ENCODE peak calls at places on chromosomes 1 and 21, in seven cellular contexts. G is K562, O is HCT116, E is H1, B is SK-N-SH, H is GM12878, T is HepG2. V is an unnamed sample.
A peak's percentile ranks its signal among the peaks of the same experiment; 100 is the strongest.

GRCh38 chr1:66302810-66303209 is 231.1 kb upstream of the SGIP1 start:
- DNase-seq in O (no peak), G (no peak), E (no peak), B (no peak), H (no peak), T (no peak), V (no peak)

GRCh38 chr1:206479164-206480125 is 9.2 kb downstream of the IKBKE start:
- DNase-seq in H (no peak), B (peak; percentile 89), T (peak; percentile 58), G (peak; percentile 87), E (peak; percentile 81), O (no peak), V (peak; percentile 82)

GRCh38 chr1:10899490-10900264 is 103.2 kb upstream of the CASZ1 start:
- DNase-seq in H (no peak), G (no peak), B (no peak), E (no peak), T (no peak), O (no peak), V (no peak)

GRCh38 chr1:160082487-160082886 is 1.1 kb downstream of the KCNJ9 start:
- DNase-seq in O (no peak), E (no peak), G (no peak), H (no peak), T (no peak), B (no peak), V (no peak)

GRCh38 chr1:7609311-7609994 is 161.6 kb upstream of the VAMP3 start:
- DNase-seq in G (no peak), B (no peak), E (no peak), T (no peak), H (no peak), O (no peak), V (no peak)

GRCh38 chr1:229373395-229373794 is 30.5 kb upstream of the CCSAP start:
- DNase-seq in H (no peak), G (no peak), T (no peak), B (no peak), E (peak; percentile 20), O (no peak), V (no peak)

GRCh38 chr1:154419620-154420020 is 14.5 kb downstream of the IL6R start:
- DNase-seq in T (peak; percentile 83), H (no peak), B (no peak), G (no peak), E (no peak), O (no peak), V (peak; percentile 59)

GRCh38 chr1:164794310-164794709 is 235.3 kb downstream of the PBX1 start:
- DNase-seq in G (no peak), E (no peak), H (no peak), T (no peak), B (no peak), O (no peak), V (no peak)

GRCh38 chr1:231929311-231929710 is 302.7 kb downstream of the DISC1 start:
- DNase-seq in H (no peak), T (no peak), O (no peak), E (no peak), G (no peak), B (no peak), V (no peak)

GRCh38 chr1:9249534-9250335 is 15.2 kb downstream of the H6PD start:
- DNase-seq in B (peak; percentile 76), H (no peak), E (peak; percentile 87), G (peak; percentile 63), T (peak; percentile 79), O (no peak), V (peak; percentile 23)

GRCh38 chr1:47179023-47179987 is 10.5 kb downstream of the PDZK1IP1 start:
- DNase-seq in T (peak; percentile 89), G (peak; percentile 85), O (peak; percentile 89), B (peak; percentile 84), E (peak; percentile 93), H (peak; percentile 60), V (peak; percentile 53)

DNA sequence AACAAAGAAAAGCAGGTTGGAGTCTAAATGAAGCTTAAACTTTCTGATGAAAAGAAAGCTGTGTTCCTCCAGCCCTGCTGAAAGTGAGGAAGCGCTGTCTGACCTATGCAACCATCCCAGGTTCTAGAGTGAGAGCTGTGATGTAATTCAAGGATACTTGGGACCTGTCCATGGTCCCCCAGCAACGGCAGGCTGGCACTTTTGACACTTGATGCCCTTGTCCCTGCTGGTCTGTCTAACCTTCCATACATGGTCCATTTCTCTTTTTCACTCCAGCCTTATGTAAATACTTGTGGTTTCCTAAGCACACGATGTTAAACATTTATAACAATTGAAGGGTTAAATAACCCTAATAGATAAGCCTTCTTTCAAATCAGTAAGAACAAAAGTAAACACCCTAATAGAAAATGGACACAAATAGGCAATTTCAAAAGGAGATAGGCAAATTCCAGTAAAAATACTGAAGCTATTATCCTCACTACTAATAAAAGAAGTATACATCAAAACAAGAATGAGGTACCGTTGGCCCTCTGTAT is 17.7 kb upstream of the KDM4A start:
- DNase-seq in T (peak; percentile 44), H (no peak), E (no peak), G (peak; percentile 14), O (no peak), B (no peak), V (no peak)
- TF ChIP-seq JUND in T (no peak), H (no peak), E (no peak), G (no peak), O (no peak), B (no peak), V (no peak)

GRCh38 chr1:224302947-224303346 is 27.0 kb downstream of the NVL start:
- DNase-seq in B (no peak), H (no peak), G (no peak), O (no peak), E (no peak), T (no peak), V (no peak)
- TF ChIP-seq JUND in B (no peak), H (no peak), G (no peak), O (no peak), E (no peak), T (no peak), V (no peak)

DNA sequence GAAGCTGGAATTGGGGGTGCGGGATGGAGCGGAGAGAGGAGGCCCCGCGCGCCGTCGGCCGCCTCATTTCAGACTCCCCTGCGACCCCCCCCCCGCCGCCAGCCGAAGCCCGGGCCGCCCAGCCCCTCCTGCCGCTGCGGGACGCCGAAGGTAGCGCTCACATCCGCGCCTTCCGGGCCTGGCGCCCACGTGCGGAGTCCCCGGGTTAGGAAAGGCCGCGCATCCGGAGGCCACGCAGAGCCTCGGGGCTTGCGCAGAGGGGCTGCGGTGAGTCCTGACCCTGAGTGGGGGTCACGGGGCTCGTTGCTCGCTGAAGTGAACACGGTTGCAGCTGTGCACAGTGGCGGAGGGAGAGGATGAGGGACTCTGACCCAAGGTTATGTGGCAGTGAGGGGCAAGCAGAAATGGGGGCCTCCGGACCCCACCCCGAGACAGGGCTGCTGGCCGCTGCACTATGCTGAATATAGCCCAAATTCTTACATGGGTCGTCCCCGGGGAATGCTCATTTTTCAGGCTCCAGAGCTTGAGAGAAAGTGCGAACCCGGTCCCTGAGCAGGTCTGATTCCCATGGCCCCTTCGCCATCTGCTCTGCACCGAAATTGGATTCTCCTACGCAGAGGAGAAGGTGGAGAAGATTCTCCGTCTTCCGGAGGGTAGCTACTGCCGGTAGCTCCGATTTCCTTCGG is 691 bp upstream of the ZNF496 start:
- DNase-seq in G (peak; percentile 82), H (no peak), T (no peak), E (peak; percentile 76), O (no peak), B (peak; percentile 83), V (peak; percentile 32)
- TF ChIP-seq JUND in G (no peak), H (no peak), T (no peak), E (no peak), O (no peak), B (no peak), V (no peak)

GRCh38 chr1:59132353-59132752 is 164.5 kb upstream of the FGGY start:
- DNase-seq in B (no peak), T (no peak), O (no peak), E (no peak), H (no peak), G (no peak), V (no peak)
- TF ChIP-seq JUND in B (no peak), T (no peak), O (no peak), E (no peak), H (no peak), G (no peak), V (no peak)

GRCh38 chr21:45436371-45437040 is 31.5 kb downstream of the COL18A1 start:
- DNase-seq in B (no peak), T (no peak), O (no peak), G (no peak), E (no peak), H (no peak), V (no peak)
- TF ChIP-seq JUND in B (no peak), T (no peak), O (no peak), G (no peak), E (no peak), H (no peak), V (no peak)